ENCODE peak calls at places on chromosomes 7 and 10, in five cellular contexts. G is stomach, H is tibial nerve, W is heart left ventricle, E is adrenal gland. U is an unnamed sample.

GRCh38 chr7:33769930-33770329 is 135.4 kb upstream of the BMPER start:
- DNase-seq in G (no peak), H (no peak), W (no peak), E (no peak), U (no peak)

GRCh38 chr7:138892016-138892630 is 89.1 kb downstream of the KIAA1549 start:
- DNase-seq in G (no peak), H (no peak), W (no peak), E (no peak), U (no peak)

GRCh38 chr7:8724080-8724718 is 290.8 kb downstream of the NXPH1 start:
- DNase-seq in G (peak), H (peak), W (no peak), E (peak), U (peak)

GRCh38 chr10:62597226-62597625 is 207.3 kb upstream of the ADO start:
- DNase-seq in G (no peak), H (no peak), W (no peak), E (no peak), U (no peak)

GRCh38 chr7:95004618-95005282 is 97.4 kb downstream of the PPP1R9A start:
- DNase-seq in G (no peak), H (no peak), W (peak), E (no peak), U (no peak)

GRCh38 chr7:100013328-100013676 is 2.1 kb upstream of the ZKSCAN1 start:
- DNase-seq in G (no peak), H (no peak), W (no peak), E (no peak), U (no peak)

GRCh38 chr10:121553861-121554264 is 44.4 kb downstream of the FGFR2 start:
- DNase-seq in G (peak), H (no peak), W (no peak), E (peak), U (peak)

GRCh38 chr7:28067171-28067570 is 113.4 kb downstream of the JAZF1 start:
- DNase-seq in G (no peak), H (no peak), W (no peak), E (no peak), U (no peak)

GRCh38 chr10:24503627-24504320 is 219.9 kb downstream of the ARHGAP21 start:
- DNase-seq in G (peak), H (peak), W (no peak), E (no peak), U (peak)

GRCh38 chr10:73226663-73227062 is 20.4 kb downstream of the DNAJC9 start:
- DNase-seq in G (no peak), H (no peak), W (no peak), E (no peak), U (no peak)

GRCh38 chr7:113912881-113913280 is 5.9 kb downstream of the PPP1R3A start:
- DNase-seq in G (no peak), H (no peak), W (peak), E (no peak), U (no peak)

GRCh38 chr10:126459032-126459831 is 71.0 kb upstream of the ADAM12 start:
- DNase-seq in G (no peak), H (no peak), W (no peak), E (no peak), U (no peak)

GRCh38 chr10:77524300-77524711 is 113.3 kb downstream of the KCNMA1 start:
- DNase-seq in G (no peak), H (no peak), W (no peak), E (no peak), U (no peak)

GRCh38 chr7:134562136-134562535 is 13.2 kb downstream of the AKR1B15 start:
- DNase-seq in G (no peak), H (no peak), W (no peak), E (peak), U (no peak)

GRCh38 chr10:30596037-30596436 is 33.5 kb downstream of the LYZL2 start:
- DNase-seq in G (no peak), H (peak), W (no peak), E (no peak), U (no peak)

GRCh38 chr10:119401671-119402395 is 140.7 kb downstream of the RGS10 start:
- DNase-seq in G (peak), H (peak), W (peak), E (no peak), U (no peak)

GRCh38 chr7:72925546-72926120 is 738 bp downstream of the POM121 start:
- DNase-seq in G (no peak), H (no peak), W (no peak), E (no peak), U (no peak)

GRCh38 chr7:148262721-148263229 is 327.8 kb upstream of the C7orf33 start:
- DNase-seq in G (peak), H (peak), W (peak), E (peak), U (peak)

GRCh38 chr7:41745451-41745850 is 42.6 kb upstream of the INHBA start:
- DNase-seq in G (no peak), H (no peak), W (no peak), E (no peak), U (no peak)

GRCh38 chr10:114632869-114633715 is 25.0 kb downstream of the ABLIM1 start:
- DNase-seq in G (no peak), H (peak), W (peak), E (peak), U (peak)

GRCh38 chr7:128902761-128903585 is 7.5 kb downstream of the KCP start:
- DNase-seq in G (peak), H (no peak), W (peak), E (no peak), U (no peak)

GRCh38 chr7:21041666-21042065 is 255.0 kb upstream of the SP8 start:
- DNase-seq in G (no peak), H (no peak), W (no peak), E (no peak), U (no peak)

GRCh38 chr7:132286836-132287235 is 289.4 kb downstream of the PLXNA4 start:
- DNase-seq in G (no peak), H (no peak), W (no peak), E (no peak), U (no peak)

GRCh38 chr7:27166475-27167169 is 1.3 kb upstream of the HOXA9 start:
- DNase-seq in G (no peak), H (no peak), W (peak), E (no peak), U (no peak)

GRCh38 chr7:141071855-141072547 is 1.9 kb upstream of the TMEM178B start:
- DNase-seq in G (no peak), H (no peak), W (no peak), E (no peak), U (no peak)

GRCh38 chr10:64079341-64079740 is 558.1 kb downstream of the REEP3 start:
- DNase-seq in G (no peak), H (no peak), W (no peak), E (no peak), U (no peak)

GRCh38 chr7:105992888-105993287 is 29.8 kb downstream of the CDHR3 start:
- DNase-seq in G (no peak), H (no peak), W (no peak), E (no peak), U (no peak)

GRCh38 chr10:26725837-26726727 is 28.6 kb downstream of the PDSS1 start:
- DNase-seq in G (peak), H (peak), W (peak), E (peak), U (peak)

GRCh38 chr7:134565643-134566136 is 16.8 kb downstream of the AKR1B15 start:
- DNase-seq in G (no peak), H (peak), W (no peak), E (no peak), U (no peak)

GRCh38 chr10:88459523-88459922 is 123.6 kb downstream of the RNLS start:
- DNase-seq in G (no peak), H (peak), W (no peak), E (no peak), U (no peak)

GRCh38 chr7:19317461-19317860 is 172.2 kb upstream of the FERD3L start:
- DNase-seq in G (no peak), H (no peak), W (no peak), E (no peak), U (no peak)

GRCh38 chr7:46054290-46054689 is 133.2 kb upstream of the IGFBP3 start:
- DNase-seq in G (no peak), H (no peak), W (peak), E (no peak), U (no peak)

GRCh38 chr7:34723866-34724490 is 66.0 kb downstream of the NPSR1 start:
- DNase-seq in G (no peak), H (no peak), W (no peak), E (no peak), U (no peak)

GRCh38 chr10:12333382-12334185 is 15.8 kb upstream of the CAMK1D start:
- DNase-seq in G (peak), H (peak), W (peak), E (peak), U (peak)

GRCh38 chr10:77872151-77872946 is 54.2 kb downstream of the DLG5 start:
- DNase-seq in G (no peak), H (no peak), W (no peak), E (peak), U (no peak)

GRCh38 chr10:6175329-6176055 is 27.2 kb upstream of the PFKFB3 start:
- DNase-seq in G (no peak), H (no peak), W (peak), E (no peak), U (no peak)
- TF ChIP-seq POLR2A in G (no peak), H (no peak), W (no peak), E (no peak), U (no peak)

DNA sequence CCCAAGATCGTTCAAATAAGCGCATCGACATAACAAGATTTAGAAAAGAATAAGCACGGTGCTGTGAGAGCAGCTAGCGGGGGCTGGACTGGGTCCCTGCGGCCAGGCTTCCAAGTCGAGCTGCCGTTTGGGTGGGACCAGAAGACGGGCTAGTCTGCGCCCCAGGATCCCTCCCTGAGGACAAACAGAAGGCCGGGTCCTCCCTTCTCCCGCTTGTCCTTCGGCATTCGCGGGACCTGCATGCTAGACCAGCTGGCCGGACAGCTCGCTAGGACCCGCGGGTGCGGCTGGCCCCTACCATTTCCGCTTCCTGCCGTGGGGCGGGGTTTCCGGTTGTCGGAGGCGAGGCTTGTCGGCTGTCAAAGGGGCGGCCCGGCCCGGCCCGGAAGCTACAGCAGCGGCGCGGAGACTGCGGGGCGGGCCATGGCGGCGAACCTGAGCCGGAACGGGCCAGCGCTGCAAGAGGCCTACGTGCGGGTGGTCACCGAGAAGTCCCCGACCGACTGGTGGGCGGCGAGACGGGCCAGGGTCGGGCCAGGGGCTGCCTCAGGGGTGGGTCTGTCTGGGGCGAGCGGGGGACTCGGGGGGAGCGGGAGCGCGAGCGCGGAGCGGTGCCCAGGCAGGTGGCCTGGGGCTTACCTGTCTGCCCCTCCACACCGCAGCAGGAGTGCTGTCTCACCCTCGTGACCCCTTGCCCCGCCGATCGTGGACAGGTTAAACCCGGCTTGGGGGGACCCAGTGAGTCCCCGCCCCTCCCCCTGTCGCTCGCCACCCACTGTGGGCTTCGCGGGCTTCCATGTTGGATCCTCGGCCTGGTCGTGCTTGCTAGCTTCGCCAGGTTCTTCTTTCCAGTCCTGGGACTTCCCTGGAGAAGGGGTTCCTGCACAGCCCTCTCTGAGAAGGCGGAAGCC is at the start of gene DBNL:
- DNase-seq in G (peak), H (peak), W (peak), E (peak), U (peak)
- TF ChIP-seq POLR2A in G (no peak), H (peak), W (no peak), E (peak), U (peak)

GRCh38 chr10:100267237-100268104 is at the start of gene CWF19L1:
- DNase-seq in G (peak), H (peak), W (peak), E (peak), U (peak)
- TF ChIP-seq POLR2A in G (no peak), H (peak), W (no peak), E (peak), U (peak)

GRCh38 chr7:55570218-55570873 is 2.0 kb downstream of the VOPP1 start:
- DNase-seq in G (no peak), H (no peak), W (no peak), E (no peak), U (no peak)

GRCh38 chr7:55570939-55571338 is 1.4 kb downstream of the VOPP1 start:
- DNase-seq in G (no peak), H (no peak), W (no peak), E (no peak), U (no peak)

GRCh38 chr7:55569269-55569663 is 3.0 kb downstream of the VOPP1 start:
- DNase-seq in G (no peak), H (no peak), W (no peak), E (no peak), U (no peak)

GRCh38 chr7:55568613-55569268 is 3.6 kb downstream of the VOPP1 start:
- DNase-seq in G (no peak), H (no peak), W (no peak), E (no peak), U (no peak)

DNA sequence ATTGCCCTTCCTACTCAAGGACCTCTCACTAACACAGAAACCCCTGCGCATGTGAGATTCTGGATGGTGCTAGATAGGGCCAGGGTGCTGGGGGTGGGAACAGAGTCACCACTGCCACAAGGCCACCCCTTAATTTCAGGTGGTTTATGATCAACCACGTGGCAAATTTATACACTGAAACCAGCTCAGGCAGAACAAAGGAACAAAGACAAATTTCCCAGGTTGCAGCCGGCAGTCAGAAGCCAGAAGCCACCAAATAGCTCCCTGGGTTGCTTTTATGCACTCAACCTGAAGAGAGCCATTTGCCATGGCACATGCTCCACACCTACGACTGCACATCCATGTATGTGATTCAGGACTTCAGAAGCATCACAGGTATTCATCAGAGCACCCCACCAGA is 2.5 kb downstream of the VOPP1 start:
- DNase-seq in G (no peak), H (no peak), W (no peak), E (no peak), U (no peak)
- TF ChIP-seq POLR2A in G (no peak), H (no peak), W (no peak), E (no peak), U (no peak)

GRCh38 chr10:110508389-110508788 is 10.7 kb downstream of the DUSP5 start:
- DNase-seq in G (no peak), H (no peak), W (no peak), E (no peak), U (no peak)
- TF ChIP-seq POLR2A in G (no peak), H (no peak), W (no peak), E (no peak), U (no peak)

GRCh38 chr7:87347207-87347606 is 1.7 kb downstream of the CROT start:
- DNase-seq in G (no peak), H (no peak), W (no peak), E (no peak), U (no peak)

GRCh38 chr7:87347682-87348081 is 2.2 kb downstream of the CROT start:
- DNase-seq in G (no peak), H (no peak), W (no peak), E (no peak), U (no peak)

GRCh38 chr7:87344446-87344845 is 1.0 kb upstream of the CROT start:
- DNase-seq in G (no peak), H (no peak), W (no peak), E (no peak), U (no peak)

GRCh38 chr7:87345962-87346371 is 503 bp downstream of the CROT start:
- DNase-seq in G (no peak), H (no peak), W (no peak), E (no peak), U (no peak)

GRCh38 chr7:87345166-87345927 is at the start of gene CROT:
- DNase-seq in G (peak), H (peak), W (peak), E (peak), U (peak)
- TF ChIP-seq POLR2A in G (no peak), H (peak), W (no peak), E (peak), U (peak)

GRCh38 chr10:102775973-102776669 is 32.4 kb downstream of the WBP1L start:
- DNase-seq in G (peak), H (peak), W (peak), E (peak), U (peak)
- TF ChIP-seq POLR2A in G (no peak), H (peak), W (no peak), E (peak), U (peak)

DNA sequence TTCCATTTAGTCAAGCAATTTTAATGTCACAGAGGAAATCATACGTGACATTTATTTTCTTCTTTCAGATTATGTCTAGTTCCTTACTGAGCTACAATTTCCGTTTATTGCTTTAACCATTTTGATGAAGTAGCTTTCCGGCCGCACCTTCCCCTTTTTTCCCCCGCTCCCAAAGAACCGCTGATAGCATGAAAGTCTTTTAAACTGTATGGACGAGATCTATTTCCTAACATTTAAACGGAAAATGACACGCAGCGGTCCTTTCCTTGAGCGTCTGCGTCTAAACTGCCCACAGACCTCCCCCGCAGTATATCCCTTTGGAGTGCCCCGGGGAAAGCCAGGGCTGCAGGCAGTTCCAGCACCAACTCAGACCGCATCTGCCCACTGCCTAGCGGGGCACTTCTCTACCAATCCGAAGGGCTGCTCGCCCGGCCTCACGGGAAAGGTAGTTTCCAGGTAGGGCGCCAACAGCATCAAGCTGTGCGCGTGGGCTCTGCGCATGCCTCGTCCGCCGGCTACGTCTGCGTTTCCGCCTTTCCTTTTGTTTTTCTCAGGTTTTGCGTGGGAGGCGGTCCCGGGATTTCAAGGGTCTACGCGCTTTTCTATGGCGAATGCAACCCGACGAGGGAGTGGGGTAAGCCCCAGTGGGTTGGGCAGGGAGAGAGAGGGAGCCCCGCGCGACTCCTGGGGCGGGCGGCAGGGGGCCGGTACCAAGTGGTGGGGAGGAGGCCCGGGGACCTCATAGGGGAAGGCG is at the start of gene ZNF33A:
- DNase-seq in G (peak), H (peak), W (peak), E (peak), U (peak)
- TF ChIP-seq POLR2A in G (peak), H (peak), W (no peak), E (peak), U (peak)

GRCh38 chr10:103580422-103580821 is 86.9 kb downstream of the NEURL1 start:
- DNase-seq in G (no peak), H (no peak), W (no peak), E (no peak), U (no peak)

GRCh38 chr10:103580011-103580410 is 86.5 kb downstream of the NEURL1 start:
- DNase-seq in G (no peak), H (no peak), W (no peak), E (no peak), U (no peak)

GRCh38 chr10:103576862-103577261 is 83.4 kb downstream of the NEURL1 start:
- DNase-seq in G (peak), H (no peak), W (no peak), E (no peak), U (peak)

GRCh38 chr10:103581499-103581898 is 88.0 kb downstream of the NEURL1 start:
- DNase-seq in G (no peak), H (no peak), W (no peak), E (no peak), U (no peak)

GRCh38 chr10:103578782-103579382 is 85.4 kb downstream of the NEURL1 start:
- DNase-seq in G (peak), H (no peak), W (no peak), E (no peak), U (peak)
- TF ChIP-seq POLR2A in G (no peak), H (no peak), W (no peak), E (no peak), U (no peak)

DNA sequence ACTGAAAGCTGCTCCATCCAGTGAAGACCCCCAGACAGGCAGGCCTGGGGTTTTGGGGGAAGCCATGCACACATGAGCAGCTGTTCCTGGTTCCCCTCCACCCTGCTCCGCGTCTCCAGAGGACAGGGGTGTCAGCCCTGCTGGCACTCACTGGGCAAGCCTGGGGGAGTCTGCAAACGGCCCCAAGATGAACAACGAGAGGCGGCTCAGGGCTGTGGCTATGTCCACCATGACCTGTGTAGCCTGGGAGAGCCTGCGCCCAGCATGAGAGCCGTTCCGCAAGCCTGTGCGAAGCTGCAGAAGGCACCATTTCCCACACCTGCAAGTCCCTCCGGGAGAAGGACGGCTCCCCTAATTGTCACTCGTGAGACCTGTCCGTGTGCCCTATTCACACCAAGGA is 59.5 kb downstream of the DPYSL4 start:
- DNase-seq in G (no peak), H (no peak), W (no peak), E (no peak), U (no peak)
- TF ChIP-seq POLR2A in G (no peak), H (no peak), W (no peak), E (no peak), U (no peak)

U was measured in body of pancreas.